ENCODE peak calls at places on chromosomes 12 and 14, in five cellular contexts. L, P, C, Y and J are unnamed samples.
A peak's percentile ranks its signal among the peaks of the same experiment; 100 is the strongest.

GRCh38 chr12:91492648-91493047 is 310.0 kb upstream of the DCN start:
- DNase-seq in P (no peak), Y (no peak), L (no peak), C (no peak), J (no peak)

GRCh38 chr12:79128956-79129355 is 264.4 kb downstream of the SYT1 start:
- DNase-seq in C (no peak), P (no peak), L (no peak), Y (no peak), J (no peak)

GRCh38 chr14:106831322-106831720 is 1304.9 kb downstream of the TMEM121 start:
- DNase-seq in Y (peak; percentile 9), L (no peak), P (no peak), C (peak; percentile 28), J (no peak)

GRCh38 chr14:37230551-37231194 is 32.9 kb downstream of the MIPOL1 start:
- DNase-seq in C (peak; percentile 11), L (peak; percentile 48), Y (peak; percentile 65), P (no peak), J (peak; percentile 38)

GRCh38 chr14:65360144-65360784 is 52.3 kb upstream of the FUT8 start:
- DNase-seq in C (peak; percentile 54), L (no peak), Y (no peak), P (no peak), J (no peak)

GRCh38 chr12:129276408-129277042 is 423.2 kb downstream of the GLT1D1 start:
- DNase-seq in Y (no peak), C (no peak), P (no peak), L (no peak), J (no peak)

GRCh38 chr14:69504775-69505174 is 20.2 kb downstream of the PLEKHD1 start:
- DNase-seq in Y (no peak), P (no peak), C (peak; percentile 79), L (no peak), J (no peak)

GRCh38 chr14:89011327-89011726 is 186.9 kb downstream of the TTC8 start:
- DNase-seq in L (no peak), P (no peak), Y (no peak), C (no peak), J (no peak)

GRCh38 chr14:102645746-102646440 is 53.4 kb downstream of the RCOR1 start:
- DNase-seq in L (no peak), C (no peak), P (no peak), Y (peak; percentile 74), J (no peak)

GRCh38 chr12:5794156-5794555 is 150.9 kb downstream of the ANO2 start:
- DNase-seq in L (no peak), P (no peak), C (no peak), Y (no peak), J (no peak)

GRCh38 chr12:59357811-59358210 is 238.0 kb upstream of the SLC16A7 start:
- DNase-seq in P (no peak), L (no peak), C (no peak), Y (no peak), J (no peak)

GRCh38 chr14:29222671-29223268 is 456.2 kb downstream of the FOXG1 start:
- DNase-seq in Y (peak; percentile 15), L (no peak), C (peak; percentile 0), P (no peak), J (peak; percentile 64)

GRCh38 chr12:401235-402126 is at the start of gene CCDC77:
- DNase-seq in P (peak; percentile 80), Y (peak; percentile 93), C (peak; percentile 95), L (peak; percentile 83), J (peak; percentile 55)

GRCh38 chr12:67288561-67288960 is 19.4 kb downstream of the CAND1 start:
- DNase-seq in P (no peak), C (no peak), Y (no peak), L (no peak), J (no peak)

GRCh38 chr12:24902521-24903304 is 46.2 kb downstream of the BCAT1 start:
- DNase-seq in P (no peak), L (no peak), C (no peak), Y (no peak), J (no peak)

GRCh38 chr12:93571854-93572711 is at the start of gene SOCS2:
- DNase-seq in P (no peak), L (no peak), C (peak; percentile 84), Y (peak; percentile 82), J (no peak)

GRCh38 chr14:69153848-69154208 is 909 bp upstream of the DCAF5 start:
- DNase-seq in Y (peak; percentile 45), C (peak; percentile 36), P (no peak), L (no peak), J (no peak)

GRCh38 chr12:74111688-74112360 is 425.8 kb upstream of the ATXN7L3B start:
- DNase-seq in C (peak; percentile 1), L (peak; percentile 52), P (peak; percentile 36), Y (peak; percentile 67), J (no peak)

GRCh38 chr14:55333785-55334485 is 62.7 kb downstream of the FBXO34 start:
- DNase-seq in L (no peak), C (no peak), Y (no peak), P (no peak), J (no peak)

GRCh38 chr14:36021926-36022325 is 154.6 kb downstream of the PTCSC3 start:
- DNase-seq in P (no peak), L (no peak), Y (no peak), C (no peak), J (no peak)

GRCh38 chr14:68624541-68625220 is 168.2 kb downstream of the ZFP36L1 start:
- DNase-seq in L (no peak), C (no peak), P (no peak), Y (no peak), J (no peak)

GRCh38 chr12:128269108-128269713 is 2.2 kb downstream of the TMEM132C start:
- DNase-seq in Y (no peak), C (peak; percentile 28), L (no peak), P (no peak), J (no peak)

GRCh38 chr12:128266559-128267245 is at the start of gene TMEM132C:
- DNase-seq in L (no peak), C (no peak), Y (no peak), P (no peak), J (no peak)

GRCh38 chr12:128267651-128268347 is 829 bp downstream of the TMEM132C start:
- DNase-seq in Y (no peak), C (peak; percentile 40), L (no peak), P (no peak), J (no peak)

GRCh38 chr12:128267246-128267622 is 264 bp downstream of the TMEM132C start:
- DNase-seq in C (peak; percentile 66), Y (no peak), P (no peak), L (no peak), J (no peak)

GRCh38 chr12:128268348-128268725 is 1.4 kb downstream of the TMEM132C start:
- DNase-seq in Y (no peak), C (peak; percentile 40), P (no peak), L (no peak), J (no peak)
- TF ChIP-seq JUND in Y (no peak), C (no peak), P (no peak), L (no peak), J (no peak)

DNA sequence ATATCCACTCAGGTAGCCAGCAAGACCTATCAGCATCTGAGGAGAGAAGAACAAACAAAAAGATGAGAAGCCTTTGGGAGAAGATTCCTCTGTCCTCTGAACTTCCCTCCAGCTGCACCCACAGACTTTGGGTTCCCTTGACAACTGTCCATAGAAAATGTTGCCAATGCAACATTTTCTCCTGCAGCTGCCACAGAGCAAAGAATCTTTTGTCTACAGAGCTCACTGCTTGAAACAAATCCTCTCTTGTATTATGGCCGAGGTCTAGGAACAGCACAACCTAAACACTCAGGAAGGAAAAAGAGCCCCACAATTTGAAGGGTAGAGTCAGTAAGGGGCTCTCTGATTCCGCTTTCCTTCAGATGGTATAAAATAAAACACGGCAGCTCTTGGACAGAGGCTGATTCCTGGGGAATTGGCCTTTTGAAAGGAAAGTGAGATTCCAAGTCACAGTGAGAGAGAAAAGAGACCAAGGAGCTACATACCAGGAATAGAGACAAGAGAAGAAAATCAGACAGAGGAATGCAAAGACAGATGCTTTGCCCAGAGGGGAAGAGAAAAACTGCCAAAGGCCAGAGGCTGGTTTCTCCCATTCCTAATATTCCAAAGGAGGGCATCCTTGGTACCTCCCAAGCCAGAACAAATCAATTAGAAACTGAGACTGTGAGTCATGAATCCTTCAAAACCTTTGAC is 14.1 kb downstream of the POMT2 start:
- DNase-seq in L (no peak), P (no peak), C (no peak), Y (no peak), J (no peak)
- TF ChIP-seq JUND in L (no peak), P (no peak), C (no peak), Y (no peak), J (no peak)

GRCh38 chr12:122999196-122999946 is 18.9 kb downstream of the ARL6IP4 start:
- DNase-seq in L (no peak), Y (no peak), C (no peak), P (no peak), J (no peak)

GRCh38 chr12:123000578-123000977 is 20.1 kb downstream of the ARL6IP4 start:
- DNase-seq in Y (no peak), P (no peak), C (no peak), L (no peak), J (no peak)

GRCh38 chr12:123001467-123001866 is 21.0 kb downstream of the ARL6IP4 start:
- DNase-seq in P (no peak), Y (no peak), C (no peak), L (no peak), J (no peak)

GRCh38 chr12:122998316-122998715 is 17.8 kb downstream of the ARL6IP4 start:
- DNase-seq in P (no peak), C (no peak), Y (no peak), L (no peak), J (no peak)

GRCh38 chr12:122999986-123000420 is 19.5 kb downstream of the ARL6IP4 start:
- DNase-seq in C (no peak), L (no peak), P (no peak), Y (peak; percentile 44), J (no peak)
- TF ChIP-seq JUND in C (no peak), L (no peak), P (no peak), Y (no peak), J (no peak)

GRCh38 chr12:124478416-124478815 is 89.0 kb downstream of the NCOR2 start:
- DNase-seq in C (no peak), P (no peak), L (no peak), Y (no peak), J (no peak)

GRCh38 chr12:124481257-124481750 is 86.1 kb downstream of the NCOR2 start:
- DNase-seq in C (no peak), P (no peak), Y (no peak), L (no peak), J (no peak)

GRCh38 chr12:124478985-124479645 is 88.3 kb downstream of the NCOR2 start:
- DNase-seq in C (no peak), L (no peak), Y (no peak), P (no peak), J (no peak)

GRCh38 chr12:124480469-124481256 is 86.7 kb downstream of the NCOR2 start:
- DNase-seq in P (no peak), Y (peak; percentile 36), L (no peak), C (peak; percentile 85), J (no peak)

DNA sequence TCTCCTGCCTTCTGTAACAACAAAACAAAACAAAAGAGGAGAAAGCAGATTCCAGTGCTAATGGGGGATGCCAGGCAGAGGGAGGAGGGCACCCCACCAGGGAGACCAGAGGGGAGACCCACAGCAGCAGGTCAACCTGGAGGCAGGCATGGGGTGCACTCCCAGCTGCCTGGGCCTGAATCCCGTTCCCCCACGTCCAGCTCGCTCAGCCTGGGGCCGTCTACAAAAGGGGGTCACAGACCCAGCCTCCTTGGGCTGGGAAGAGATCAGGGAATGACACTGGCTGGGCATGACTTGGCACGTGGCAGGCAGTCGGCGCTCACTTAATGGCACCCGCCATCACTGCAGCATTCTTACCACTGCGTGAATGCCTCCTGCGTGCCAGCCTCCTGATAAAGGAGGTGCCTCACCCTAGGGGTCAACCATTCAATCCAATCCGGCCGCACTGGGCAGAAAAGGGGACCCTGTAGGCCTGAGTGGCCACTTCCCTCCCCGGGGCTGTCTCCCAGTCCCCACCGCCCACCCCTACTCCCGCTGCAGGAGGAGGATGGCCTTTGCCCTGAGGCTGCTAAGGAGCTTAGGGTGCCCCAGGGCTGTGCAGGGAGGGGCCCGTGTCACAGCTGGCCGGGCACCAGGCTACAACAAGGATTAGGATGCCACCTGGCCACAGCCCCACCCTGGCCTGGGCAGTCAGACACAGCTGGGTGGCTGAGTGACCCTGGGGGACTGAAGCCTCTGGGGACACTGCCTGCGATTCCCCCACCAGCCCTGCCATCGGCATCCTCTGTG is 87.5 kb downstream of the NCOR2 start:
- DNase-seq in P (no peak), Y (no peak), C (no peak), L (no peak), J (no peak)
- TF ChIP-seq JUND in P (no peak), Y (no peak), C (no peak), L (no peak), J (no peak)